ENCODE peak calls at places on chromosome 3, in seven cellular contexts. D is tibial artery; B is thyroid gland; C is stomach; J is CD8-positive, alpha-beta T cell; U is lung; V is left ventricle myocardium inferior. X is an unnamed sample.

GRCh38 chr3:174710622-174711021 is 148.5 kb upstream of the NAALADL2 start:
- DNase-seq in D (no peak), B (no peak), C (no peak), J (no peak), U (no peak), V (no peak), X (no peak)

GRCh38 chr3:188926141-188926540 is 245.6 kb upstream of the TPRG1 start:
- DNase-seq in D (no peak), B (no peak), C (no peak), J (no peak), U (no peak), V (no peak), X (no peak)

GRCh38 chr3:9402410-9403228 is 5.2 kb downstream of the SETD5 start:
- DNase-seq in D (no peak), B (peak), C (peak), J (no peak), U (no peak), V (no peak), X (peak)

GRCh38 chr3:152396867-152397266 is 128.1 kb downstream of the MBNL1 start:
- DNase-seq in D (no peak), B (no peak), C (no peak), J (no peak), U (no peak), V (no peak), X (no peak)

GRCh38 chr3:142027713-142028112 is 121.6 kb downstream of the TFDP2 start:
- DNase-seq in D (no peak), B (peak), C (no peak), J (no peak), U (no peak), V (no peak), X (no peak)

GRCh38 chr3:151216641-151217040 is 13.6 kb upstream of the GPR171 start:
- DNase-seq in D (no peak), B (no peak), C (no peak), J (no peak), U (no peak), V (no peak), X (no peak)

GRCh38 chr3:151156618-151157216 is 46.3 kb downstream of the GPR171 start:
- DNase-seq in D (no peak), B (no peak), C (no peak), J (no peak), U (no peak), V (no peak), X (no peak)

GRCh38 chr3:152458023-152458724 is 189.4 kb downstream of the MBNL1 start:
- DNase-seq in D (no peak), B (no peak), C (no peak), J (no peak), U (no peak), V (no peak), X (no peak)

GRCh38 chr3:98172621-98173020 is 6.1 kb downstream of the OR5H15 start:
- DNase-seq in D (no peak), B (no peak), C (no peak), J (no peak), U (no peak), V (no peak), X (no peak)

GRCh38 chr3:25173610-25174009 is 254.5 kb upstream of the RARB start:
- DNase-seq in D (no peak), B (no peak), C (no peak), J (no peak), U (no peak), V (no peak), X (no peak)

GRCh38 chr3:61117045-61117898 is 134.0 kb downstream of the FHIT start:
- DNase-seq in D (no peak), B (no peak), C (no peak), J (no peak), U (no peak), V (no peak), X (no peak)

GRCh38 chr3:120071259-120071658 is 23.0 kb downstream of the GSK3B start:
- DNase-seq in D (no peak), B (no peak), C (no peak), J (no peak), U (no peak), V (no peak), X (no peak)

GRCh38 chr3:107596639-107597038 is 73.9 kb downstream of the BBX start:
- DNase-seq in D (no peak), B (no peak), C (no peak), J (no peak), U (no peak), V (no peak), X (no peak)

GRCh38 chr3:189512824-189513223 is 118.4 kb upstream of the TP63 start:
- DNase-seq in D (no peak), B (no peak), C (no peak), J (no peak), U (no peak), V (no peak), X (no peak)

GRCh38 chr3:35562141-35562540 is 77.2 kb upstream of the ARPP21 start:
- DNase-seq in D (no peak), B (no peak), C (no peak), J (no peak), U (no peak), V (no peak), X (no peak)

GRCh38 chr3:94098487-94098886 is 35.6 kb downstream of the NSUN3 start:
- DNase-seq in D (no peak), B (no peak), C (no peak), J (no peak), U (no peak), V (no peak), X (no peak)

GRCh38 chr3:22971497-22971896 is 231.6 kb upstream of the UBE2E2 start:
- DNase-seq in D (no peak), B (no peak), C (no peak), J (no peak), U (no peak), V (no peak), X (no peak)

GRCh38 chr3:48747703-48748102 is 30.7 kb upstream of the IP6K2 start:
- DNase-seq in D (no peak), B (no peak), C (peak), J (no peak), U (no peak), V (peak), X (no peak)

GRCh38 chr3:44923634-44924033 is 49.2 kb downstream of the TGM4 start:
- DNase-seq in D (no peak), B (no peak), C (no peak), J (no peak), U (no peak), V (no peak), X (no peak)

GRCh38 chr3:129593595-129594339 is 12.7 kb downstream of the PLXND1 start:
- DNase-seq in D (no peak), B (no peak), C (no peak), J (peak), U (peak), V (no peak), X (peak)

GRCh38 chr3:38585791-38586420 is 63.6 kb downstream of the SCN5A start:
- DNase-seq in D (peak), B (no peak), C (peak), J (no peak), U (no peak), V (no peak), X (no peak)

GRCh38 chr3:133441867-133442270 is 42.0 kb downstream of the BFSP2 start:
- DNase-seq in D (no peak), B (no peak), C (no peak), J (no peak), U (no peak), V (no peak), X (no peak)

GRCh38 chr3:47503033-47503432 is 10.5 kb downstream of the ELP6 start:
- DNase-seq in D (no peak), B (no peak), C (no peak), J (no peak), U (no peak), V (no peak), X (no peak)

GRCh38 chr3:167882057-167882667 is 146.6 kb downstream of the SERPINI1 start:
- DNase-seq in D (no peak), B (no peak), C (no peak), J (no peak), U (no peak), V (no peak), X (no peak)

GRCh38 chr3:45896069-45896468 is 9.7 kb downstream of the CCR9 start:
- DNase-seq in D (no peak), B (no peak), C (no peak), J (no peak), U (no peak), V (no peak), X (no peak)

GRCh38 chr3:165210132-165210531 is 13.9 kb upstream of the SLITRK3 start:
- DNase-seq in D (no peak), B (no peak), C (no peak), J (no peak), U (no peak), V (no peak), X (no peak)

GRCh38 chr3:66259721-66260255 is 39.0 kb downstream of the SLC25A26 start:
- DNase-seq in D (no peak), B (no peak), C (no peak), J (no peak), U (no peak), V (no peak), X (no peak)

GRCh38 chr3:135078283-135078682 is 283.2 kb downstream of the EPHB1 start:
- DNase-seq in D (no peak), B (no peak), C (no peak), J (no peak), U (no peak), V (no peak), X (no peak)

GRCh38 chr3:135907422-135908165 is 57.9 kb upstream of the PPP2R3A start:
- DNase-seq in D (no peak), B (peak), C (no peak), J (no peak), U (no peak), V (no peak), X (no peak)

GRCh38 chr3:107928084-107928445 is 162.8 kb downstream of the CD47 start:
- DNase-seq in D (no peak), B (peak), C (no peak), J (no peak), U (no peak), V (no peak), X (no peak)

GRCh38 chr3:62189376-62189698 is 184.0 kb downstream of the FEZF2 start:
- DNase-seq in D (no peak), B (no peak), C (no peak), J (no peak), U (no peak), V (no peak), X (no peak)

GRCh38 chr3:12900885-12901411 is 59.6 kb upstream of the RPL32 start:
- DNase-seq in D (no peak), B (no peak), C (no peak), J (no peak), U (no peak), V (no peak), X (no peak)

GRCh38 chr3:122688996-122689395 is 8.4 kb downstream of the PARP14 start:
- DNase-seq in D (no peak), B (no peak), C (no peak), J (no peak), U (no peak), V (no peak), X (no peak)

GRCh38 chr3:27376109-27376772 is 7.1 kb upstream of the NEK10 start:
- DNase-seq in D (no peak), B (no peak), C (no peak), J (no peak), U (no peak), V (no peak), X (no peak)

GRCh38 chr3:71389911-71390573 is 193.5 kb downstream of the FOXP1 start:
- DNase-seq in D (no peak), B (peak), C (peak), J (peak), U (peak), V (peak), X (peak)

GRCh38 chr3:31903686-31904431 is 77.2 kb downstream of the OSBPL10 start:
- DNase-seq in D (no peak), B (peak), C (no peak), J (no peak), U (no peak), V (no peak), X (peak)

GRCh38 chr3:157310329-157311065 is 126.2 kb upstream of the PTX3 start:
- DNase-seq in D (no peak), B (no peak), C (no peak), J (no peak), U (no peak), V (no peak), X (no peak)

DNA sequence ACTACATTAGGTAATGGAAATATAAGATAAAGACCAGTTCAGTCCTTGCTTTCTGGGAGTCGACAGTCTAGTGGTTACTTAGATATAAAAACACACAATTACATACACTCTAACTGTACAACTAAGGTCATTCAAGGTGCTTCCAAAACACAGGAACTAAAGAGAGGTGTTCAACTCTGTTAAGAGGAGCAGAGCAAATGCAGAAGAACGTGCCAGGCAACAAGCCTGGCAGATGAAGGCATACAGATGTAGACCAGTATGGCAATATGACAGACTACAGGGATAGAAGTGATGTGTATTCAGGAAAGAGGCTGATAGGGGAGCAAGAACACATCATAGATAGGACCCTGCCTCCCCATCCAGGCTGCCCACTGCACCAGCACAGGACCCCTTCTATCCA is 78.3 kb downstream of the CBLB start:
- DNase-seq in D (no peak), B (no peak), C (no peak), J (no peak), U (no peak), V (no peak), X (no peak)
- H3K27ac ChIP-seq in D (no peak), B (peak), C (peak), J (no peak), U (peak), V (peak), X (peak)

GRCh38 chr3:114213262-114213668 is 24.1 kb downstream of the ZNF80 start:
- DNase-seq in D (no peak), B (no peak), C (no peak), J (no peak), U (no peak), V (no peak), X (no peak)
- TF ChIP-seq CTCF in D (no peak), B (no peak), C (no peak), J (no peak), U (no peak), V (no peak), X (no peak)

DNA sequence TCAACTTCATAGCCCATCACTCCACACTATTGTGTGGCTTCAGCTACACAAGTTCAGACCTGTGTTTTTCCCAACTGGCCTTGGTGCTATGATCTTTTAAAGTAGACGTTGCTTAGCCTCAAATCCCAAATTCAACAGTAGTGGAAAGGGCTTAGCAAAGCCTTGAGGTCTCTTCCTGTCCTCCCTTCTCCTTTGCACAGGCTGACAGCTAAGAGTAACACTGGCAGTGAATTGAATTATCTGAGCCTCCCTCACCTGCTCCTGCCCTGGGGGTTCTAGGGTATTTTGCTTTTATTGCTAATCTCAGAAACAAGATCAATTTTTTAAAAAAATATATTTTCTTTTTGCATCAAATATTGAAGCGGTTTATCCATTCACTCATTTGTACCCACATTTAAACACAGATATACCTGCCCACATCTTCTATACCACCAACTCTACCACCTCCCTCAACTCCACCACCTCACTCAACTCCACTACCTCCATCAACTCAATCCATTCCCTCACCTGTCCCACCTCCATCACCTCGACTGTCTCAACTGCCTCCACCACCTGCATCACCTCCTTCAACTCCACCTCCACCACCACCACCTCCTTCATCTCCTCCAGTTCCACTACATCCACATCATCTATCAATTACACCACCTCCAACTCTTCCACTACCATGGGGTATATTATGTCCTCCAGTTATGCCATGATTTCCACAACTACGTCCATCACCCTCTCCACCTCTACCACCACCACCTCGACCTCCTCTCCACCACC is 10.1 kb upstream of the FGD5 start:
- DNase-seq in D (no peak), B (no peak), C (no peak), J (no peak), U (no peak), V (no peak), X (no peak)
- H3K4me3 ChIP-seq in D (no peak), B (no peak), C (no peak), J (no peak), U (no peak), V (no peak), X (no peak)

DNA sequence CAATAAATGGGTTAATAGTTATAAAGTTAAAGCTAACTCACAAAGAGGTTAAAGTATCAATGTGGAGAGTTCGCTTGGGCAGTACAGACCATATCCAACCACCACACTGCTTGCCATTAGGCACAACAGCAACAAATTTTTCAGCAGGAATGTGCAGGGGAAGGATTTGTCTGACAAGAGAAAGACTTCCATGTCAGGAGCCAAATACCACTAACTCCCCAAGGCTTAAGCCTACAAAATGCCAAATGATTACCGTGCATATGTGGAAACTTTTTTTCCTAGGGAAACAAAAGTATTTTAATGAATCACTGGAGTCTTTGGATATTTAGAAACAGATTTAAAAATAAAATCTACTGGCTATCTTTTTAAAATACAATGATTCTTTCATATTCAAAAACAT is 8.1 kb downstream of the VGLL3 start:
- DNase-seq in D (no peak), B (no peak), C (no peak), J (no peak), U (no peak), V (no peak), X (no peak)
- H3K27ac ChIP-seq in D (peak), B (peak), C (peak), J (no peak), U (no peak), V (peak), X (no peak)

DNA sequence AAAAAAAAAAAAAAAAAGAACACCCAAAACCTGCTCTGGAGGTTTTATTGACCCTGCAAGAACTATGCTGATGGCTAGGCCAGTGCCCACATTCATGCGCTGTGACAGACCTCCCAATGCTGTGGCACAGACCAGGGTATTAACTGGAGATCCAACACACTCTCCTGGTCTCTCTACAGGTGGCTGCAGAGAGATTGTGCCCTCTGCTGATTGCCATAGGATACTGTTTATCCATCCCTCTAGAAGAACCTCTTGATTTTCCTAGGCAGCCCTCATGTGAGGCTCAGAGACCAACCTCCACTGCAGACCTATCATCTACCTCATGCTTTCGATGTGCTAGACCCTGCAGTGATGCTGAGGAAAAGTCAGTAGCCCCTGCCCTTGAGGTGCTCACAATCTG is 125.5 kb upstream of the TRIM42 start:
- DNase-seq in D (no peak), B (no peak), C (no peak), J (no peak), U (no peak), V (no peak), X (no peak)
- TF ChIP-seq CTCF in D (no peak), B (no peak), C (no peak), J (no peak), U (no peak), V (no peak), X (no peak)

GRCh38 chr3:149374391-149374790 is 3.1 kb downstream of the TM4SF1 start:
- DNase-seq in D (no peak), B (no peak), C (no peak), J (no peak), U (no peak), V (no peak), X (no peak)

GRCh38 chr3:149371001-149371722 is 6.3 kb downstream of the TM4SF1 start:
- DNase-seq in D (no peak), B (no peak), C (no peak), J (no peak), U (no peak), V (no peak), X (no peak)

GRCh38 chr3:149375164-149375823 is 2.2 kb downstream of the TM4SF1 start:
- DNase-seq in D (no peak), B (no peak), C (no peak), J (no peak), U (no peak), V (no peak), X (no peak)

GRCh38 chr3:149371723-149372114 is 5.7 kb downstream of the TM4SF1 start:
- DNase-seq in D (no peak), B (no peak), C (no peak), J (no peak), U (no peak), V (no peak), X (no peak)

GRCh38 chr3:149373235-149374125 is 4.0 kb downstream of the TM4SF1 start:
- DNase-seq in D (no peak), B (no peak), C (no peak), J (no peak), U (no peak), V (no peak), X (no peak)
- H3K4me3 ChIP-seq in D (no peak), B (no peak), C (peak), J (no peak), U (no peak), V (peak), X (peak)

GRCh38 chr3:49900491-49901153 is 3.1 kb downstream of the MST1R start:
- DNase-seq in D (peak), B (peak), C (peak), J (no peak), U (peak), V (peak), X (peak)

GRCh38 chr3:49895791-49896190 is 7.9 kb downstream of the MST1R start:
- DNase-seq in D (no peak), B (no peak), C (no peak), J (no peak), U (no peak), V (no peak), X (no peak)

GRCh38 chr3:49899815-49900214 is 3.9 kb downstream of the MST1R start:
- DNase-seq in D (no peak), B (no peak), C (no peak), J (no peak), U (no peak), V (no peak), X (no peak)

GRCh38 chr3:49901351-49902339 is 2.0 kb downstream of the MST1R start:
- DNase-seq in D (no peak), B (no peak), C (no peak), J (no peak), U (no peak), V (no peak), X (no peak)

DNA sequence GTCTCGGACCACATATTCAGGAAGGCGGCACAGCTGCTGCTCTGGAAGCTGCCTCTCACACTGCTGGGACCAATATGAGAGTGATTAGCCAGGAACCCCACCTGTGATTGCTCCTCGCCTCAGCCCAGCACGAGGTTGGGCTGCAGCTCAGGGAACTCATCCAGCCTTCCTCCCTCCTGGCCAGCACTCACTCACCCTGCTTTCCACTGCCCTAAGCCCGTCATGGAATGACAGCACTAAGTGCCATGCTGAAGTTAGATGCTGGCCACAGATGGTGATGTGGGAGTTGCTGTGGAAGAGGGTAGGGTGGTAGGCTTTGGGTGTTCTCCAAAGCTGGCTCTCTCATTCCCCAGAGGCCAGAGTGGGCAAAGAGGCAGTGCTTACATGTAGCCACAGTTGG is 7.3 kb downstream of the MST1R start:
- DNase-seq in D (no peak), B (no peak), C (no peak), J (no peak), U (no peak), V (no peak), X (no peak)
- H3K27ac ChIP-seq in D (no peak), B (no peak), C (no peak), J (no peak), U (no peak), V (no peak), X (no peak)

GRCh38 chr3:190865828-190866227 is 3.3 kb upstream of the GMNC start:
- DNase-seq in D (no peak), B (no peak), C (no peak), J (no peak), U (no peak), V (no peak), X (no peak)
- TF ChIP-seq CTCF in D (no peak), B (no peak), C (no peak), J (no peak), U (no peak), V (no peak), X (no peak)

X was measured in Peyer's patch.